ENCODE peak calls at places on chromosome 20, in eight cellular contexts. S, X, E, G, D, M, C and V are unnamed samples.

GRCh38 chr20:43988867-43989266 is 74.2 kb downstream of the TOX2 start:
- DNase-seq in S (no peak), X (no peak), E (no peak), G (no peak), D (no peak), M (no peak), C (no peak), V (no peak)

GRCh38 chr20:54221996-54222890 is 14.4 kb downstream of the PFDN4 start:
- DNase-seq in S (no peak), X (no peak), E (no peak), G (no peak), D (no peak), M (no peak), C (peak; percentile 37), V (no peak)

GRCh38 chr20:44142416-44142815 is 44.6 kb downstream of the JPH2 start:
- DNase-seq in S (no peak), X (no peak), E (no peak), G (no peak), D (no peak), M (no peak), C (no peak), V (no peak)

GRCh38 chr20:6588296-6588695 is 179.2 kb upstream of the BMP2 start:
- DNase-seq in S (no peak), X (no peak), E (no peak), G (no peak), D (no peak), M (no peak), C (peak; percentile 30), V (peak; percentile 18)

GRCh38 chr20:11375966-11376365 is 541.7 kb upstream of the BTBD3 start:
- DNase-seq in S (no peak), X (no peak), E (no peak), G (no peak), D (no peak), M (no peak), C (no peak), V (no peak)

GRCh38 chr20:7291946-7292345 is 524.5 kb downstream of the BMP2 start:
- DNase-seq in S (no peak), X (no peak), E (no peak), G (no peak), D (no peak), M (no peak), C (no peak), V (no peak)

GRCh38 chr20:52219441-52219840 is 27.9 kb upstream of the ZFP64 start:
- DNase-seq in S (peak; percentile 5), X (no peak), E (peak; percentile 67), G (no peak), D (no peak), M (no peak), C (no peak), V (no peak)

GRCh38 chr20:52132337-52132736 is 59.2 kb downstream of the ZFP64 start:
- DNase-seq in S (no peak), X (no peak), E (no peak), G (no peak), D (no peak), M (no peak), C (no peak), V (no peak)

GRCh38 chr20:16615199-16615598 is 42.0 kb upstream of the KIF16B start:
- DNase-seq in S (no peak), X (no peak), E (peak; percentile 5), G (no peak), D (no peak), M (no peak), C (peak; percentile 5), V (peak; percentile 15)

GRCh38 chr20:41121399-41121798 is 15.9 kb upstream of the PLCG1 start:
- DNase-seq in S (no peak), X (no peak), E (no peak), G (no peak), D (no peak), M (no peak), C (no peak), V (no peak)

GRCh38 chr20:41123636-41124035 is 13.7 kb upstream of the PLCG1 start:
- DNase-seq in S (no peak), X (no peak), E (no peak), G (no peak), D (no peak), M (no peak), C (no peak), V (no peak)

GRCh38 chr20:41124451-41125094 is 12.8 kb upstream of the PLCG1 start:
- DNase-seq in S (no peak), X (no peak), E (no peak), G (no peak), D (no peak), M (no peak), C (no peak), V (peak; percentile 64)

GRCh38 chr20:41126719-41127118 is 10.6 kb upstream of the PLCG1 start:
- DNase-seq in S (no peak), X (no peak), E (no peak), G (no peak), D (no peak), M (no peak), C (no peak), V (no peak)

GRCh38 chr20:41125530-41126457 is 11.5 kb upstream of the PLCG1 start:
- DNase-seq in S (no peak), X (no peak), E (no peak), G (no peak), D (no peak), M (no peak), C (no peak), V (no peak)
- TF ChIP-seq POLR2AphosphoS5 in S (peak; percentile 17), X (no peak), E (no peak), G (no peak), D (no peak), M (no peak), C (no peak), V (no peak)

GRCh38 chr20:22716824-22717351 is 132.5 kb upstream of the FOXA2 start:
- DNase-seq in S (no peak), X (no peak), E (no peak), G (no peak), D (peak; percentile 72), M (no peak), C (peak; percentile 68), V (no peak)
- TF ChIP-seq POLR2AphosphoS5 in S (no peak), X (no peak), E (no peak), G (no peak), D (no peak), M (no peak), C (peak; percentile 46), V (no peak)

GRCh38 chr20:1333462-1334369 is 4.8 kb upstream of the SDCBP2 start:
- DNase-seq in S (no peak), X (no peak), E (no peak), G (no peak), D (peak; percentile 6), M (no peak), C (no peak), V (no peak)

GRCh38 chr20:1332749-1333300 is 3.9 kb upstream of the SDCBP2 start:
- DNase-seq in S (no peak), X (no peak), E (no peak), G (no peak), D (peak; percentile 21), M (no peak), C (peak; percentile 73), V (no peak)

GRCh38 chr20:1331101-1331500 is 2.2 kb upstream of the SDCBP2 start:
- DNase-seq in S (no peak), X (no peak), E (no peak), G (no peak), D (peak; percentile 12), M (no peak), C (no peak), V (no peak)

GRCh38 chr20:1330075-1330830 is 1.3 kb upstream of the SDCBP2 start:
- DNase-seq in S (no peak), X (no peak), E (no peak), G (no peak), D (peak; percentile 65), M (no peak), C (no peak), V (peak; percentile 87)

DNA sequence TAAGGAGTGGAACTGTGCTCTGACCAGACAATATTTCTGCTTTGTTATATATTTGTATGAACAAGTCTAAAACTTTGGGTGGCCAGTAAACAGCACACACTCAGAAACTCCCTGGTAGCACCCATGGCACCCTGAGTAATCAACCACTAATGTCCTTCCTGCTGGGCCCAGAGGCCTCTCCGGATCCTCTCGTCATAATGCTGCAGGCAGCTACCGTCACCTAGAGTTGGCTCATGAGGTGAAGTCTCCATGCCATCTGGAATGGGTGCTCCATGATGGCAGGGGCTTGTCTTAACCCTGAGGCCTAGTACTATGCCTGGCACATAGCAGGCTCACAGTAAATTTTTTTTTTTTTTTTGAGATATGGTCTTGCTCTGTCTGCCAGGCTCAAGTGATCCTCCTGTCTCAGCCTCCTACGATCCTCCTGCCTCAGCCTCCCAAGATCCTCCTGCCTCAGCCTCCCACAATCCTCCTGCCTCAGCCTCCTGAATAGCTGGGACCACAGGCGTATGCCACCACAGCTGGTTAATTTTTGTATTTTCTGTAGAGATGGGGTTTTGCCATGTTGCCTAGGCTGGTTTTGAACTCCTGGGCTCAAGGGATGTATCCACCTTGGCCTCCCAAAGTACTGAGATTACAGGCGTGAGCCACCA is 3.0 kb upstream of the SDCBP2 start:
- DNase-seq in S (no peak), X (no peak), E (no peak), G (no peak), D (peak; percentile 8), M (no peak), C (no peak), V (no peak)
- TF ChIP-seq POLR2AphosphoS5 in S (no peak), X (no peak), E (no peak), G (no peak), D (no peak), M (no peak), C (no peak), V (no peak)

GRCh38 chr20:3459881-3460307 is 10.9 kb upstream of the ATRN start:
- DNase-seq in S (no peak), X (no peak), E (no peak), G (no peak), D (no peak), M (no peak), C (no peak), V (no peak)

GRCh38 chr20:3461911-3462677 is 8.7 kb upstream of the ATRN start:
- DNase-seq in S (no peak), X (no peak), E (no peak), G (no peak), D (no peak), M (no peak), C (no peak), V (no peak)

GRCh38 chr20:3464166-3464565 is 6.7 kb upstream of the ATRN start:
- DNase-seq in S (no peak), X (no peak), E (no peak), G (no peak), D (no peak), M (no peak), C (no peak), V (no peak)

GRCh38 chr20:3465301-3465700 is 5.5 kb upstream of the ATRN start:
- DNase-seq in S (no peak), X (no peak), E (no peak), G (no peak), D (no peak), M (no peak), C (no peak), V (no peak)

DNA sequence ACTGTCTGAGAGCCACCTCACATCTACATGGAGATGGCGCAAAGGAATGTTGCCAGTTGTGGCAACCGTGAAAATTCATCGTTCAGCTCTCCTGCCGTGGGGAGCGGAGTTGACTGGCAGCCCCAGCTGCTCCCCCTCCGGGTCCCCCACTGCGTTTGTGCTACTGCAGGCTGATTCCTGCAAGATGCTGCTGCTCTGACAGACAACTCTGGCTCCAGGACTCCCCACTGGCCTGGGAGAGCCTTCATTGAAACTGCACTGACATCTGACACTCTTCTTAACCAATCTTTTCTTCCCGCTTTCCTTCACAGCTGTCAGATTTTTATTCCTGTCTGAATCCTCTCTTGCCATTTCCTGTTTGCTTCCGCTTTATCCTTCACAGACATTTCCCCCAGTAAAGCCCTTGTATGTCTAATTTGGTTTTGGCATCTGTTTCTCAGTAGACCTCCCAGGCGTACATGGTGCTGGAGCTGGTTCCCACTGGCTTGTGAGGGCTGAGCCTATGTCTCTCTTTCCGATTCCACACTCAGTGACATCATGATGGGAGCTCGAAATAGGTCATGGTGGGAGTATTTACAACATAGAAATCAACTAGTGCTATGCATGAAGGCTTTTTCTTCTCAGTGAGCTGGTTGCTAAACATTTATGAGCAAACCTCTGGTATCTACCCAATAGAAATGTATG is 9.5 kb upstream of the ATRN start:
- DNase-seq in S (no peak), X (no peak), E (peak; percentile 45), G (no peak), D (no peak), M (no peak), C (no peak), V (no peak)
- TF ChIP-seq POLR2AphosphoS5 in S (no peak), X (no peak), E (no peak), G (no peak), D (no peak), M (no peak), C (no peak), V (no peak)